ENCODE peak calls at places on chromosomes 1 and 21, in four cellular contexts. One of them, this sample, is unnamed.

GRCh38 chr1:34763142-34763781 is 3.7 kb downstream of the GJB4 start:
- DNase-seq in stomach: no peak
- DNase-seq in BJ: no peak
- DNase-seq in thyroid gland: no peak
- DNase-seq in this sample: no peak

GRCh38 chr1:230812568-230812967 is 55.8 kb downstream of the C1orf198 start:
- DNase-seq in BJ: no peak
- DNase-seq in stomach: no peak
- DNase-seq in thyroid gland: no peak
- DNase-seq in this sample: no peak

GRCh38 chr1:210405316-210405715 is 76.6 kb downstream of the HHAT start:
- DNase-seq in thyroid gland: no peak
- DNase-seq in BJ: no peak
- DNase-seq in stomach: no peak
- DNase-seq in this sample: no peak

GRCh38 chr1:76763678-76764077 is 103.6 kb upstream of the ST6GALNAC5 start:
- DNase-seq in thyroid gland: no peak
- DNase-seq in BJ: no peak
- DNase-seq in stomach: no peak
- DNase-seq in this sample: no peak

GRCh38 chr21:41241341-41241740 is 73.4 kb downstream of the BACE2 start:
- DNase-seq in stomach: no peak
- DNase-seq in thyroid gland: no peak
- DNase-seq in BJ: no peak
- DNase-seq in this sample: no peak

GRCh38 chr1:193185861-193186714 is at the start of gene B3GALT2:
- DNase-seq in BJ: no peak
- DNase-seq in thyroid gland: peak; percentile 35
- DNase-seq in stomach: no peak
- DNase-seq in this sample: no peak

GRCh38 chr1:71351438-71351837 is 270.6 kb upstream of the ZRANB2 start:
- DNase-seq in BJ: peak; percentile 10
- DNase-seq in thyroid gland: no peak
- DNase-seq in stomach: no peak
- DNase-seq in this sample: peak; percentile 56

GRCh38 chr1:225881081-225882007 is 836 bp downstream of the TMEM63A start:
- DNase-seq in stomach: peak; percentile 71
- DNase-seq in thyroid gland: peak; percentile 62
- DNase-seq in BJ: no peak
- DNase-seq in this sample: no peak

GRCh38 chr1:229841230-229841629 is 215.2 kb downstream of the URB2 start:
- DNase-seq in thyroid gland: no peak
- DNase-seq in stomach: no peak
- DNase-seq in BJ: no peak
- DNase-seq in this sample: no peak

GRCh38 chr1:44067258-44068250 is 36.3 kb upstream of the SLC6A9 start:
- DNase-seq in thyroid gland: no peak
- DNase-seq in stomach: no peak
- DNase-seq in BJ: no peak
- DNase-seq in this sample: no peak

GRCh38 chr1:159211331-159212136 is 6.9 kb downstream of the ACKR1 start:
- DNase-seq in stomach: peak; percentile 45
- DNase-seq in thyroid gland: peak; percentile 50
- DNase-seq in BJ: no peak
- DNase-seq in this sample: no peak

GRCh38 chr1:23395162-23395724 is 25.6 kb upstream of the ZNF436 start:
- DNase-seq in BJ: no peak
- DNase-seq in thyroid gland: no peak
- DNase-seq in stomach: no peak
- DNase-seq in this sample: no peak

DNA sequence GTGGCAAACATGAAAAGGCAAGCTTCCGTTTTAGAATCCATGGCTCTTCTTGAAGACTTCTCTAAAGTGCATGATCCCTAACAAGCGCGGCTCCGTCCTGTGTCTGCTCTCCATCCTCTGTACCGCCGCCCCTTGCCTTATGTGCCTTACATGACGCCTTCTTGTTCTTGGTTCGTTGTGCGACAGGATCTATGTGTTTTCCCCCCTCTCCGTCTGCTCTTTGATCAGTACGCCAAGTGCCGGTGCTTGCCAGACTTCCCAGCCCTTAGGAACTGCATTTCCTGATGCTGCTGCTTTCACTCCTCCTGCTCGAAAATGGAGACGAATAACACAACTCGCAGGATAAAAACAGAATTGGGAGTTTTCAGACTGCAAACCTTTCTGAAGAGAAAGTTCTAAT is 13.1 kb downstream of the NDUFV3 start:
- DNase-seq in BJ: no peak
- DNase-seq in thyroid gland: no peak
- DNase-seq in stomach: no peak
- DNase-seq in this sample: no peak
- H3K27me3 ChIP-seq in BJ: no peaks in the 10 kb centered on the region
- H3K27me3 ChIP-seq in thyroid gland: no peaks in the 10 kb centered on the region
- H3K27me3 ChIP-seq in stomach: no peaks in the 10 kb centered on the region
- H3K27me3 ChIP-seq in this sample: no peaks in the 10 kb centered on the region

DNA sequence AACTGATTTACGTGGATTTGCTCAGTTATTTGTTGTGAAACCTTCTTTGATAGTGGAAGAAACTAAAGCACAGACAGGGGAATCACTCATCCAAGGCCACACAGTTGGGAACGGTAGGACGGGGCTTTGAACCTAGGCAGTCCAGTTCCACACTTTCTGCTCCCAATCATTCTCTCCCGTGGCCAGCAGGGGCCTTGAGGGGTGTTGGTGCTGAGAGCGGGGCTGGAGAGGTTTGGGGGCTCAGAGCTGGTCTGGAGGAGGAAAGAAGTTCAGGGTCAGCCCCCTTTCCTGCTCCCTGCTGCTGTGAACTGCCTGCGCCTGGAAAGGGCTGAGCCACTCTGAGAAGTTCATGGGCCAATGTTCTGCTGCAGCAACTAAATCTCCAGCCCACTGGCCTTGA is 31.4 kb upstream of the ACTL8 start:
- DNase-seq in thyroid gland: no peak
- DNase-seq in stomach: no peak
- DNase-seq in BJ: no peak
- DNase-seq in this sample: no peak
- TF ChIP-seq CTCF in thyroid gland: no peak
- TF ChIP-seq CTCF in stomach: no peak
- TF ChIP-seq CTCF in BJ: peak; percentile 38
- TF ChIP-seq CTCF in this sample: peak; percentile 36

GRCh38 chr1:248183996-248184395 is 9.4 kb downstream of the OR2M2 start:
- DNase-seq in thyroid gland: no peak
- DNase-seq in BJ: no peak
- DNase-seq in stomach: no peak
- DNase-seq in this sample: no peak

GRCh38 chr1:248187363-248187762 is 9.7 kb upstream of the OR2M3 start:
- DNase-seq in thyroid gland: no peak
- DNase-seq in stomach: no peak
- DNase-seq in BJ: no peak
- DNase-seq in this sample: no peak
- H3K4me3 ChIP-seq in thyroid gland: no peak overlapping the region
- H3K4me3 ChIP-seq in stomach: no peak overlapping the region
- H3K4me3 ChIP-seq in BJ: no peak overlapping the region
- H3K4me3 ChIP-seq in this sample: no peak overlapping the region

GRCh38 chr1:112717263-112717662 is 2.1 kb upstream of the PPM1J start:
- DNase-seq in thyroid gland: no peak
- DNase-seq in stomach: no peak
- DNase-seq in BJ: no peak
- DNase-seq in this sample: no peak
- H3K27me3 ChIP-seq in thyroid gland: no peaks in the 10 kb centered on the region
- H3K27me3 ChIP-seq in stomach: no peaks in the 10 kb centered on the region
- H3K27me3 ChIP-seq in BJ: no peaks in the 10 kb centered on the region
- H3K27me3 ChIP-seq in this sample: peaks cover 3% of the 10 kb centered on the region

GRCh38 chr1:109478806-109479205 is 4.9 kb upstream of the ATXN7L2 start:
- DNase-seq in BJ: no peak
- DNase-seq in stomach: peak; percentile 54
- DNase-seq in thyroid gland: peak; percentile 23
- DNase-seq in this sample: no peak
- TF ChIP-seq CTCF in BJ: no peak
- TF ChIP-seq CTCF in stomach: no peak
- TF ChIP-seq CTCF in thyroid gland: no peak
- TF ChIP-seq CTCF in this sample: no peak

GRCh38 chr1:15401391-15402055 is 8.2 kb upstream of the EFHD2 start:
- DNase-seq in stomach: no peak
- DNase-seq in BJ: no peak
- DNase-seq in thyroid gland: no peak
- DNase-seq in this sample: no peak
- H3K4me3 ChIP-seq in stomach: no peak overlapping the region
- H3K4me3 ChIP-seq in BJ: no peak overlapping the region
- H3K4me3 ChIP-seq in thyroid gland: no peak overlapping the region
- H3K4me3 ChIP-seq in this sample: no peak overlapping the region

DNA sequence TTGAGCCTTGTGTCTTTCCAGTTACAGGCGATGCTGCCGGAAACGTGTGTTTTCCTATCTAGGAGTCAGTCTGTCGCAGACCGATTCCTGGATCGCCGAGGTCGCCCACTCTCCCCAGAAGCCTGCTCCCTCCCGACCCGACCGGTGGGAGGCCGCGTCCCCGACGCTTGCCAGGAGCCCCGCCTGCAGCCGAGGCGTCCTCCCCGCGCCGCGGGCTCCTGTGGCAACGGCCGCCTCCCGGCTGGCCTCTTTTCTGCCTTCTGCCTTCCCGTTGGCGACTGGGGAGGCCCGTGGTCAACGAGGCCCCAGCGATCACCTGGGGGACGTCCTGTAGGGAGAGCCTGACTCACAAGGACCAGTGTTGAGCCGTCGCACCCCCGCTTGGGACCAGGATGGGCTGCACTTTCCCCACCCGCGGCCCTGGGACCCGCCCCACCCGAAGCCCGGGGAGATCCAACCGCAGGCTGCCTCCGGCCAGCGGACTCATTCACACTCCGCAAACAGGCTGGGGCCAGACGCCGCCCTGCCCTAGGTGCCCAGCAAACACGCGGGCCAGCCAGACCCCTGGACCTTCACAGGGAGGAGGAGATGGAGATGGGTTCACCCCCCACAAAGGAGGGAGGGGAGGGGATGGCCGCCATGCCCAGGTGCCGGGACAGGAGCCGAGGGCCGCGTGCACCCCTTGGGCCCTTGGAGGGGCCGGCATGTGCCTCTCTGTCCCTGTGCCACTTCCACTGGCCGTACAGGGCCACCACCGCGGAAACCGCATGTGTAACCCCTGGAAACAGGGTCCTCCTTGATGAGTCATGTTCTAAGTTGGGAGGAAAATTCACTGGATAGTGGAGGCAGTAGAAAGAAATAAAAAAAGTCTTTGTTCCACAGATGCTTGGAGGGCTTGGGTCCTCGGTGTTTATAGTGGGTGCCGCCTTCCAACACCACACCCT is 7.2 kb upstream of the COL6A1 start:
- DNase-seq in stomach: peak; percentile 26
- DNase-seq in BJ: no peak
- DNase-seq in thyroid gland: peak; percentile 34
- DNase-seq in this sample: no peak
- H3K27me3 ChIP-seq in stomach: peaks cover 53% of the 10 kb centered on the region
- H3K27me3 ChIP-seq in BJ: no peaks in the 10 kb centered on the region
- H3K27me3 ChIP-seq in thyroid gland: no peaks in the 10 kb centered on the region
- H3K27me3 ChIP-seq in this sample: no peaks in the 10 kb centered on the region

DNA sequence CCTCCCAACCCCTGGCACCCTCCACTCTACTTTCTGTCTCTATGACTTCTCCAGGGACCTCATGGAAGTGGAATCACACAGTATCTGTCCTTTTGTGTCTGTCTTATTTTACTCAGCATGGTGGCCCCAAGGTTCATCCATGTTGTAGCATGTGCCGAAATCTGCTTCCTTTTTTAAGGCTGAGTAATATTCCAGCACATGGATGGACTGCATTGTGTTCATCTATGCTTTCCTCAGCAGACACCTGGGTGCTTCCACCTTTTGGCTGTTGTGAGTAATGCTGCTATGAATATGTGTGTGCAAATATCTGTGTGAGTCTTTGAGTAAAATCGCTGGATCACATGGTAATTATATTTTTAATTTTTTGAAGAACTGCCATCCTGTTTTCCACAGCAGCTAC is 1.6 kb upstream of the PFKL start:
- DNase-seq in stomach: no peak
- DNase-seq in thyroid gland: no peak
- DNase-seq in BJ: no peak
- DNase-seq in this sample: no peak
- TF ChIP-seq CTCF in stomach: no peak
- TF ChIP-seq CTCF in thyroid gland: no peak
- TF ChIP-seq CTCF in BJ: peak; percentile 31
- TF ChIP-seq CTCF in this sample: peak; percentile 13

GRCh38 chr1:156703741-156704140 is 1.6 kb downstream of the CRABP2 start:
- DNase-seq in thyroid gland: no peak
- DNase-seq in BJ: no peak
- DNase-seq in stomach: no peak
- DNase-seq in this sample: no peak
- H3K4me3 ChIP-seq in thyroid gland: no peak overlapping the region
- H3K4me3 ChIP-seq in BJ: peak overlapping the region; percentile 58
- H3K4me3 ChIP-seq in stomach: no peak overlapping the region
- H3K4me3 ChIP-seq in this sample: peak overlapping the region; percentile 17